ENCODE peak calls at places on chromosome 1, in nine cellular contexts. J, T, V, Y, E, H, A, K and M are unnamed samples.

GRCh38 chr1:167126317-167126716 is 32.4 kb downstream of the STYXL2 start:
- DNase-seq in J (no peak), T (no peak), V (peak), Y (no peak), E (no peak), H (no peak), A (no peak), K (no peak), M (no peak)

GRCh38 chr1:153358691-153358975 is 979 bp downstream of the S100A9 start:
- DNase-seq in J (peak), T (no peak), V (no peak), Y (no peak), E (no peak), H (peak), A (no peak), K (no peak), M (no peak)

GRCh38 chr1:209527993-209528392 is 55.5 kb upstream of the CAMK1G start:
- DNase-seq in J (no peak), T (no peak), V (no peak), Y (no peak), E (no peak), H (peak), A (peak), K (peak), M (no peak)

GRCh38 chr1:113390871-113391642 is 742 bp downstream of the MAGI3 start:
- DNase-seq in J (peak), T (peak), V (peak), Y (no peak), E (peak), H (peak), A (peak), K (peak), M (no peak)

GRCh38 chr1:209820986-209821385 is 6.8 kb upstream of the UTP25 start:
- DNase-seq in J (no peak), T (no peak), V (no peak), Y (no peak), E (no peak), H (no peak), A (no peak), K (no peak), M (no peak)

GRCh38 chr1:207866471-207867135 is 44.3 kb downstream of the CD34 start:
- DNase-seq in J (peak), T (peak), V (no peak), Y (peak), E (no peak), H (peak), A (no peak), K (no peak), M (no peak)

GRCh38 chr1:66383602-66384001 is 150.4 kb upstream of the SGIP1 start:
- DNase-seq in J (no peak), T (no peak), V (no peak), Y (no peak), E (no peak), H (no peak), A (no peak), K (no peak), M (no peak)

GRCh38 chr1:115976062-115976899 is at the start of gene SLC22A15:
- DNase-seq in J (peak), T (peak), V (peak), Y (peak), E (peak), H (peak), A (peak), K (peak), M (no peak)

GRCh38 chr1:4058122-4058521 is 158.1 kb upstream of the C1orf174 start:
- DNase-seq in J (no peak), T (no peak), V (peak), Y (no peak), E (no peak), H (no peak), A (no peak), K (no peak), M (peak)

GRCh38 chr1:225611537-225612223 is 41.2 kb downstream of the ENAH start:
- DNase-seq in J (no peak), T (no peak), V (no peak), Y (no peak), E (no peak), H (no peak), A (no peak), K (peak), M (no peak)

GRCh38 chr1:53580009-53580400 is 120.8 kb downstream of the DMRTB1 start:
- DNase-seq in J (no peak), T (no peak), V (no peak), Y (no peak), E (no peak), H (no peak), A (no peak), K (no peak), M (peak)

GRCh38 chr1:42947137-42947536 is 11.5 kb downstream of the SLC2A1 start:
- DNase-seq in J (no peak), T (no peak), V (no peak), Y (no peak), E (no peak), H (no peak), A (no peak), K (no peak), M (no peak)

GRCh38 chr1:68010094-68010493 is 40.3 kb downstream of the DIRAS3 start:
- DNase-seq in J (no peak), T (no peak), V (no peak), Y (no peak), E (peak), H (no peak), A (no peak), K (no peak), M (no peak)

GRCh38 chr1:165738794-165739193 is 29.9 kb downstream of the TMCO1 start:
- DNase-seq in J (no peak), T (no peak), V (no peak), Y (no peak), E (no peak), H (no peak), A (no peak), K (no peak), M (no peak)

GRCh38 chr1:210360852-210361477 is 32.3 kb downstream of the HHAT start:
- DNase-seq in J (no peak), T (no peak), V (no peak), Y (no peak), E (peak), H (no peak), A (no peak), K (no peak), M (no peak)

GRCh38 chr1:3019516-3020051 is 1.7 kb upstream of the ACTRT2 start:
- DNase-seq in J (no peak), T (no peak), V (no peak), Y (no peak), E (no peak), H (no peak), A (no peak), K (no peak), M (peak)

GRCh38 chr1:23798662-23799142 is 1.9 kb downstream of the GALE start:
- DNase-seq in J (no peak), T (peak), V (no peak), Y (no peak), E (no peak), H (no peak), A (no peak), K (peak), M (no peak)
- TF ChIP-seq CTCF in J (no peak), T (peak), V (no peak), Y (no peak), E (no peak), H (no peak), A (no peak), K (no peak), M (peak)

GRCh38 chr1:111225091-111225490 is 2.4 kb upstream of the CHI3L2 start:
- DNase-seq in J (no peak), T (no peak), V (no peak), Y (no peak), E (no peak), H (no peak), A (no peak), K (no peak), M (no peak)

GRCh38 chr1:111222308-111223125 is 5.0 kb upstream of the CHI3L2 start:
- DNase-seq in J (peak), T (peak), V (peak), Y (peak), E (peak), H (peak), A (peak), K (peak), M (no peak)

GRCh38 chr1:111221276-111221632 is 6.3 kb upstream of the CHI3L2 start:
- DNase-seq in J (no peak), T (no peak), V (no peak), Y (no peak), E (no peak), H (no peak), A (no peak), K (no peak), M (no peak)

GRCh38 chr1:111221633-111222286 is 5.8 kb upstream of the CHI3L2 start:
- DNase-seq in J (no peak), T (peak), V (no peak), Y (no peak), E (no peak), H (no peak), A (no peak), K (no peak), M (no peak)

DNA sequence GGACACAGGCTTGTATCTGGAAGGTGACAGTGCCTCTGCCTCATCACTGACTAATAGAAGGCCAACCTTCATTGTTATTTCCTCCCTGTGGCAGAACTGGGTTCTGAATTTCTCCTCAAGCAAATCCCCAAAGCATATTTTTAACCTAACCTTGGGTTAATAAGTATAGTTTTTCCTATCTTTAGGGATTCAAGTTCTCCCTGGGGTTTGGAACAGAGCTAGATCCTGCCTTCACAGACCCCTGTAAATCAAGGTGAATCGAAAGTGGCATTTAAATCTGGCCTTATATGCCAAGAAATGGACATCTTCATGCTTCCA is 4.4 kb upstream of the CHI3L2 start:
- DNase-seq in J (no peak), T (no peak), V (no peak), Y (no peak), E (no peak), H (no peak), A (no peak), K (no peak), M (no peak)
- TF ChIP-seq CTCF in J (no peak), T (peak), V (no peak), Y (no peak), E (peak), H (no peak), A (no peak), K (no peak), M (peak)

GRCh38 chr1:156319664-156320063 is 18.4 kb downstream of the CCT3 start:
- DNase-seq in J (no peak), T (peak), V (no peak), Y (no peak), E (peak), H (no peak), A (no peak), K (no peak), M (no peak)
- TF ChIP-seq CTCF in J (peak), T (peak), V (peak), Y (peak), E (peak), H (no peak), A (peak), K (peak), M (peak)

GRCh38 chr1:151049458-151049857 is 1.9 kb downstream of the C1orf56 start:
- DNase-seq in J (no peak), T (no peak), V (no peak), Y (no peak), E (no peak), H (no peak), A (no peak), K (no peak), M (no peak)

GRCh38 chr1:151048645-151049032 is 1.1 kb downstream of the C1orf56 start:
- DNase-seq in J (no peak), T (no peak), V (no peak), Y (no peak), E (no peak), H (no peak), A (no peak), K (no peak), M (no peak)

GRCh38 chr1:151047591-151047924 is at the start of gene C1orf56:
- DNase-seq in J (peak), T (peak), V (peak), Y (no peak), E (peak), H (peak), A (peak), K (peak), M (no peak)

GRCh38 chr1:151050051-151050688 is 2.6 kb downstream of the C1orf56 start:
- DNase-seq in J (no peak), T (no peak), V (no peak), Y (no peak), E (no peak), H (no peak), A (no peak), K (no peak), M (no peak)

DNA sequence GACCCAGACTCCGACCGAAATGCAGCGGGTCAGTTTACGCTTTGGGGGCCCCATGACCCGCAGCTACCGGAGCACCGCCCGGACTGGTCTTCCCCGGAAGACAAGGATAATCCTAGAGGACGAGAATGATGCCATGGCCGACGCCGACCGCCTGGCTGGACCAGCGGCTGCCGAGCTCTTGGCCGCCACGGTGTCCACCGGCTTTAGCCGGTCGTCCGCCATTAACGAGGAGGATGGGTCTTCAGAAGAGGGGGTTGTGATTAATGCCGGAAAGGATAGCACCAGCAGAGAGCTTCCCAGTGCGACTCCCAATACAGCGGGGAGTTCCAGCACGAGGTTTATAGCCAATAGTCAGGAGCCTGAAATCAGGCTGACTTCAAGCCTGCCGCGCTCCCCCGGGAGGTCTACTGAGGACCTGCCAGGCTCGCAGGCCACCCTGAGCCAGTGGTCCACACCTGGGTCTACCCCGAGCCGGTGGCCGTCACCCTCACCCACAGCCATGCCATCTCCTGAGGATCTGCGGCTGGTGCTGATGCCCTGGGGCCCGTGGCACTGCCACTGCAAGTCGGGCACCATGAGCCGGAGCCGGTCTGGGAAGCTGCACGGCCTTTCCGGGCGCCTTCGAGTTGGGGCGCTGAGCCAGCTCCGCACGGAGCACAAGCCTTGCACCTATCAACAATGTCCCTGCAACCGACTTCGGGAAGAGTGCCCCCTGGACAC is 534 bp downstream of the C1orf56 start:
- DNase-seq in J (peak), T (peak), V (peak), Y (peak), E (peak), H (peak), A (peak), K (peak), M (no peak)
- TF ChIP-seq CTCF in J (peak), T (peak), V (peak), Y (peak), E (peak), H (no peak), A (peak), K (no peak), M (peak)

DNA sequence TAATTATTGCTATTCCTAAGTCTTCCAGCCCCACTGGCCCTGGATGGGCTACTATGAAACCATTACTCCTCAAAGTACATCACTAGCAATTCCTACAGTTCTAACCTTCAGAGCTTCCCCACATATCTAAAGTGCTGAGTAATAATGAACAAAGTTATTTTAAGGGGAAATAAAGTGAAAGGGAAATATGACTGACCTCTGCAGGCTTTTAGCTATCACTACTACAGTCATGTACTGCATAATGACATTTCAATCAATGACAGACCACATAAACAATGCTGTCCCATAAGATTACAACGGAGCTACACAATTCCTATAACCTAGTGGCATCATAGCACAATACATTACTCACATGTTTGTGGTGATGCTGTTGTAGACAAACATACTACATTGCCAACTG is 32.5 kb upstream of the ASPM start:
- DNase-seq in J (no peak), T (no peak), V (no peak), Y (no peak), E (peak), H (no peak), A (no peak), K (no peak), M (no peak)
- TF ChIP-seq CTCF in J (no peak), T (no peak), V (no peak), Y (no peak), E (no peak), H (no peak), A (no peak), K (no peak), M (peak)

GRCh38 chr1:1833916-1834325 is 55.7 kb upstream of the NADK start:
- DNase-seq in J (peak), T (no peak), V (no peak), Y (no peak), E (no peak), H (no peak), A (peak), K (no peak), M (no peak)

GRCh38 chr1:1833456-1833855 is 55.2 kb upstream of the NADK start:
- DNase-seq in J (peak), T (no peak), V (no peak), Y (no peak), E (no peak), H (no peak), A (no peak), K (no peak), M (no peak)

GRCh38 chr1:1835546-1835945 is 55.3 kb downstream of the GNB1 start:
- DNase-seq in J (no peak), T (no peak), V (no peak), Y (no peak), E (no peak), H (no peak), A (no peak), K (no peak), M (no peak)

GRCh38 chr1:1832151-1832550 is 53.9 kb upstream of the NADK start:
- DNase-seq in J (no peak), T (no peak), V (no peak), Y (no peak), E (no peak), H (no peak), A (no peak), K (no peak), M (no peak)

DNA sequence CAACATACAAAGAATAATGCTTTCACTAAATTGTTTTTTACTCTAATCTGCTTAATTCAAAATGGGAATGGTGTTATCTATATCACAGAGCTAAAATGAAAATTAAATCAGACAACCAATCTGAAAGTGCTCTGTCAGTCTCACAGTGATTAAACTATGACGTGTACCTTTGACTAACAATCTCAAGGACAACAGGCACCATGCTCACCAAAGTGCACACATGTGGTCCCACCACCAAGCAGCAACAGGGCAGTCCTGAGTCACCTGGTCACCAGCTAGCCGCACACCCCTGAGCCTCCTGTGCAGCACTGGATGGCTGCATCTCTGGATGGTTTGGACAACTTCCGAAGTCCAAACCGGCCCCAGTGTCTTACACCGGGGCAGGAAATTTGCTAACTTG is 54.5 kb upstream of the NADK start:
- DNase-seq in J (peak), T (no peak), V (no peak), Y (no peak), E (no peak), H (no peak), A (no peak), K (no peak), M (no peak)
- TF ChIP-seq CTCF in J (no peak), T (no peak), V (no peak), Y (no peak), E (no peak), H (no peak), A (no peak), K (no peak), M (no peak)